ENCODE peak calls at places on chromosomes 4 and X, in seven cellular contexts. G, L, P, Z, D, V and H are unnamed samples.

GRCh38 chr4:188812644-188813043 is 673.4 kb downstream of the TRIML1 start:
- DNase-seq in G (no peak), L (no peak), P (no peak), Z (no peak), D (no peak), V (no peak), H (no peak)

GRCh38 chr4:145719752-145720624 is 40.0 kb downstream of the C4orf51 start:
- DNase-seq in G (no peak), L (no peak), P (no peak), Z (no peak), D (no peak), V (no peak), H (no peak)

GRCh38 chr4:142845293-142846070 is 619 bp downstream of the INPP4B start:
- DNase-seq in G (no peak), L (peak; percentile 47), P (peak; percentile 51), Z (peak; percentile 29), D (peak; percentile 19), V (no peak), H (no peak)

GRCh38 chrX:150482537-150483217 is 85.7 kb upstream of the MTM1 start:
- DNase-seq in G (peak; percentile 85), L (peak; percentile 61), P (no peak), Z (no peak), D (peak; percentile 85), V (no peak), H (peak; percentile 50)

GRCh38 chrX:40514376-40514775 is 66.4 kb upstream of the ATP6AP2 start:
- DNase-seq in G (no peak), L (no peak), P (no peak), Z (no peak), D (no peak), V (no peak), H (peak; percentile 42)

GRCh38 chr4:17153572-17153971 is 255.1 kb upstream of the LDB2 start:
- DNase-seq in G (no peak), L (peak; percentile 56), P (no peak), Z (no peak), D (no peak), V (no peak), H (no peak)

GRCh38 chr4:145776208-145776607 is 96.3 kb downstream of the C4orf51 start:
- DNase-seq in G (no peak), L (no peak), P (no peak), Z (no peak), D (no peak), V (no peak), H (no peak)

GRCh38 chr4:158371158-158371557 is 150.5 kb upstream of the RXFP1 start:
- DNase-seq in G (peak; percentile 65), L (no peak), P (no peak), Z (no peak), D (no peak), V (no peak), H (no peak)

GRCh38 chr4:121358473-121358872 is 22.3 kb downstream of the QRFPR start:
- DNase-seq in G (peak; percentile 23), L (no peak), P (no peak), Z (no peak), D (peak; percentile 72), V (no peak), H (no peak)

GRCh38 chr4:3106339-3107186 is 32.1 kb downstream of the HTT start:
- DNase-seq in G (peak; percentile 89), L (peak; percentile 93), P (peak; percentile 91), Z (peak; percentile 74), D (peak; percentile 92), V (peak; percentile 62), H (peak; percentile 95)

GRCh38 chr4:9825049-9825448 is 43.6 kb downstream of the DRD5 start:
- DNase-seq in G (no peak), L (no peak), P (no peak), Z (no peak), D (no peak), V (no peak), H (no peak)

GRCh38 chrX:3256868-3257267 is 89.6 kb downstream of the MXRA5 start:
- DNase-seq in G (no peak), L (no peak), P (no peak), Z (no peak), D (no peak), V (no peak), H (no peak)

GRCh38 chrX:149720021-149720689 is 8.3 kb downstream of the MAGEA11 start:
- DNase-seq in G (no peak), L (peak; percentile 94), P (peak; percentile 9), Z (no peak), D (no peak), V (no peak), H (no peak)

GRCh38 chr4:31199644-31200043 is 479.5 kb downstream of the PCDH7 start:
- DNase-seq in G (no peak), L (no peak), P (no peak), Z (no peak), D (no peak), V (no peak), H (no peak)

GRCh38 chrX:76555816-76556215 is 128.3 kb downstream of the MAGEE1 start:
- DNase-seq in G (peak; percentile 22), L (peak; percentile 82), P (peak; percentile 51), Z (peak; percentile 27), D (no peak), V (no peak), H (peak; percentile 52)

GRCh38 chr4:184007891-184008290 is 102.8 kb downstream of the STOX2 start:
- DNase-seq in G (peak; percentile 67), L (no peak), P (no peak), Z (no peak), D (peak; percentile 19), V (no peak), H (peak; percentile 34)

GRCh38 chr4:176191974-176192373 is 3.4 kb downstream of the SPATA4 start:
- DNase-seq in G (peak; percentile 43), L (no peak), P (no peak), Z (no peak), D (peak; percentile 44), V (no peak), H (no peak)

GRCh38 chr4:113222431-113222979 is 173.1 kb downstream of the ANK2 start:
- DNase-seq in G (peak; percentile 38), L (no peak), P (no peak), Z (no peak), D (peak; percentile 59), V (no peak), H (no peak)

GRCh38 chrX:106932960-106933537 is 12.8 kb downstream of the CLDN2 start:
- DNase-seq in G (peak; percentile 35), L (peak; percentile 56), P (no peak), Z (no peak), D (peak; percentile 40), V (no peak), H (peak; percentile 81)

GRCh38 chr4:73723945-73724344 is 16.4 kb upstream of the CXCL8 start:
- DNase-seq in G (no peak), L (no peak), P (no peak), Z (no peak), D (no peak), V (no peak), H (no peak)

GRCh38 chr4:151250706-151251105 is 26.3 kb upstream of the PRSS48 start:
- DNase-seq in G (no peak), L (peak; percentile 13), P (peak; percentile 63), Z (peak; percentile 40), D (no peak), V (peak; percentile 44), H (no peak)

GRCh38 chr4:183906736-183907651 is 1.9 kb downstream of the STOX2 start:
- DNase-seq in G (no peak), L (peak; percentile 83), P (peak; percentile 64), Z (peak; percentile 48), D (peak; percentile 27), V (no peak), H (peak; percentile 19)

GRCh38 chrX:44245730-44246129 is 97.7 kb downstream of the EFHC2 start:
- DNase-seq in G (no peak), L (no peak), P (no peak), Z (no peak), D (no peak), V (no peak), H (no peak)

GRCh38 chrX:44244008-44244407 is 99.5 kb downstream of the EFHC2 start:
- DNase-seq in G (peak; percentile 29), L (peak; percentile 26), P (no peak), Z (peak; percentile 6), D (peak; percentile 36), V (no peak), H (peak; percentile 7)

GRCh38 chrX:44246826-44247225 is 96.6 kb downstream of the EFHC2 start:
- DNase-seq in G (no peak), L (no peak), P (no peak), Z (no peak), D (no peak), V (no peak), H (peak; percentile 52)

GRCh38 chrX:44239036-44239435 is 104.4 kb downstream of the EFHC2 start:
- DNase-seq in G (no peak), L (no peak), P (no peak), Z (no peak), D (no peak), V (no peak), H (no peak)

DNA sequence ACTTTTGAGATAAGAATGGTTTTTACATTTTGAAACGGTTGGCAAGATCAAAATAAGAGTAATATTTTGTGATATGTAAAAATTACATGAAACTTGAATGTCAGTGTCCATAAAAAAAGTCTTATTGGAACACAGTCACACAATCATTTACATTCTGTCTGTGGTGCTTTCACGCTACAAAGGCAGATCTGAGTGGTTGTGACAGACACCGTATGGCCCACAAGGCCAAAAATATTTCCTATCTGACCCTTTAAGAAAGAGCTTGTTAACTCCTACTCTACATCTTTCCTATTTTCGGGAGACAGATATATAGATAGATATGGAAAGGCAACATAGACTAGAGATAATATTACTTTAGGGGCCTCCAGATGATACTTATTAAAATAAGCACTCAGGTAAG is 101.9 kb downstream of the EFHC2 start:
- DNase-seq in G (no peak), L (no peak), P (no peak), Z (no peak), D (no peak), V (no peak), H (no peak)
- H4K8ac ChIP-seq in G (no peak overlapping the region), L (no peak overlapping the region), P (no peak overlapping the region), Z (no peak overlapping the region), D (no peak overlapping the region), V (no peak overlapping the region), H (no peak overlapping the region)

GRCh38 chrX:110852180-110852579 is 56.6 kb upstream of the CHRDL1 start:
- DNase-seq in G (peak; percentile 5), L (peak; percentile 13), P (no peak), Z (no peak), D (peak; percentile 24), V (no peak), H (peak; percentile 6)

GRCh38 chrX:110846071-110846470 is 50.5 kb upstream of the CHRDL1 start:
- DNase-seq in G (no peak), L (no peak), P (no peak), Z (no peak), D (no peak), V (no peak), H (no peak)

GRCh38 chrX:110851780-110852179 is 56.2 kb upstream of the CHRDL1 start:
- DNase-seq in G (peak; percentile 2), L (peak; percentile 17), P (no peak), Z (no peak), D (peak; percentile 6), V (no peak), H (no peak)

GRCh38 chrX:110847334-110847733 is 51.7 kb upstream of the CHRDL1 start:
- DNase-seq in G (peak; percentile 63), L (peak; percentile 54), P (no peak), Z (peak; percentile 61), D (peak; percentile 61), V (no peak), H (peak; percentile 90)
- H3K18ac ChIP-seq in G (no peak overlapping the region), L (no peak overlapping the region), P (no peak overlapping the region), Z (no peak overlapping the region), D (no peak overlapping the region), V (no peak overlapping the region), H (no peak overlapping the region)

GRCh38 chr4:107760281-107760947 is 40.4 kb upstream of the PAPSS1 start:
- DNase-seq in G (peak; percentile 5), L (peak; percentile 4), P (no peak), Z (no peak), D (no peak), V (no peak), H (peak; percentile 60)
- H4K8ac ChIP-seq in G (no peak overlapping the region), L (no peak overlapping the region), P (no peak overlapping the region), Z (no peak overlapping the region), D (no peak overlapping the region), V (no peak overlapping the region), H (no peak overlapping the region)

GRCh38 chr4:100819505-100819904 is 301.7 kb upstream of the EMCN start:
- DNase-seq in G (no peak), L (no peak), P (no peak), Z (no peak), D (no peak), V (no peak), H (no peak)
- H3K18ac ChIP-seq in G (no peak overlapping the region), L (no peak overlapping the region), P (no peak overlapping the region), Z (no peak overlapping the region), D (no peak overlapping the region), V (no peak overlapping the region), H (no peak overlapping the region)